ENCODE peak calls at places on chromosomes 16 and 17, in nine cellular contexts. G is Karpas-422, J is A549, A is Peyer's patch, D is IMR-90, W is right lobe of liver, C is upper lobe of right lung, K is cardiac muscle cell, X is tibial nerve. B is an unnamed sample.
A peak's percentile ranks its signal among the peaks of the same experiment; 100 is the strongest.

GRCh38 chr17:78529871-78530670 is 47.1 kb downstream of the DNAH17 start:
- DNase-seq in G (no peak), J (no peak), A (peak; percentile 66), D (no peak), W (no peak), C (peak; percentile 84), K (no peak), X (no peak), B (no peak)

GRCh38 chr16:49634235-49635008 is 221.5 kb downstream of the ZNF423 start:
- DNase-seq in G (no peak), J (no peak), A (no peak), D (no peak), W (no peak), C (no peak), K (no peak), X (no peak), B (no peak)

GRCh38 chr16:11792404-11793260 is 4.4 kb downstream of the ZC3H7A start:
- DNase-seq in G (no peak), J (no peak), A (peak; percentile 65), D (no peak), W (no peak), C (peak; percentile 64), K (peak; percentile 48), X (no peak), B (no peak)

GRCh38 chr17:61352408-61352770 is 47.3 kb upstream of the TBX2 start:
- DNase-seq in G (no peak), J (no peak), A (no peak), D (no peak), W (no peak), C (no peak), K (no peak), X (no peak), B (no peak)

GRCh38 chr17:63881935-63882601 is at the start of gene GH2:
- DNase-seq in G (peak; percentile 84), J (peak; percentile 65), A (no peak), D (peak; percentile 34), W (no peak), C (no peak), K (peak; percentile 52), X (peak; percentile 67), B (peak; percentile 34)

GRCh38 chr17:50088952-50089825 is 6.0 kb upstream of the PDK2 start:
- DNase-seq in G (no peak), J (no peak), A (peak; percentile 39), D (no peak), W (no peak), C (no peak), K (no peak), X (no peak), B (no peak)

GRCh38 chr16:10383626-10384025 is 2.2 kb upstream of the ATF7IP2 start:
- DNase-seq in G (no peak), J (no peak), A (no peak), D (no peak), W (no peak), C (no peak), K (no peak), X (no peak), B (no peak)

GRCh38 chr17:60817187-60817586 is 139.5 kb downstream of the BCAS3 start:
- DNase-seq in G (no peak), J (peak; percentile 45), A (no peak), D (peak; percentile 94), W (no peak), C (no peak), K (no peak), X (no peak), B (no peak)

GRCh38 chr17:50593321-50593720 is 32.8 kb downstream of the CACNA1G start:
- DNase-seq in G (no peak), J (no peak), A (no peak), D (no peak), W (no peak), C (peak; percentile 86), K (peak; percentile 98), X (no peak), B (peak; percentile 12)

GRCh38 chr17:2050246-2050866 is 4.5 kb upstream of the HIC1 start:
- DNase-seq in G (peak; percentile 90), J (peak; percentile 85), A (peak; percentile 82), D (peak; percentile 73), W (peak; percentile 81), C (peak; percentile 87), K (peak; percentile 83), X (peak; percentile 57), B (no peak)

GRCh38 chr17:79778504-79779087 is 648 bp downstream of the CBX2 start:
- DNase-seq in G (peak; percentile 62), J (no peak), A (no peak), D (no peak), W (no peak), C (peak; percentile 70), K (peak; percentile 58), X (no peak), B (peak; percentile 76)

GRCh38 chr17:63531022-63531965 is 8.1 kb downstream of the KCNH6 start:
- DNase-seq in G (peak; percentile 79), J (no peak), A (peak; percentile 41), D (no peak), W (no peak), C (no peak), K (no peak), X (no peak), B (no peak)

GRCh38 chr17:28612936-28613872 is 781 bp downstream of the RSKR start:
- DNase-seq in G (peak; percentile 77), J (peak; percentile 39), A (no peak), D (peak; percentile 22), W (no peak), C (no peak), K (peak; percentile 58), X (peak; percentile 49), B (peak; percentile 64)

GRCh38 chr17:73822371-73822770 is 178.1 kb upstream of the SDK2 start:
- DNase-seq in G (no peak), J (no peak), A (no peak), D (no peak), W (no peak), C (no peak), K (no peak), X (no peak), B (no peak)

GRCh38 chr17:50834786-50835562 is 412 bp upstream of the WFIKKN2 start:
- DNase-seq in G (no peak), J (no peak), A (no peak), D (peak; percentile 39), W (no peak), C (no peak), K (peak; percentile 40), X (no peak), B (no peak)

GRCh38 chr16:23255000-23255399 is 47.1 kb upstream of the SCNN1B start:
- DNase-seq in G (no peak), J (no peak), A (no peak), D (no peak), W (no peak), C (no peak), K (no peak), X (no peak), B (no peak)

GRCh38 chr16:81071816-81072215 is 5.2 kb downstream of the C16orf46 start:
- DNase-seq in G (no peak), J (peak; percentile 18), A (no peak), D (peak; percentile 12), W (no peak), C (no peak), K (no peak), X (no peak), B (no peak)

GRCh38 chr16:75475420-75475847 is 10.9 kb upstream of the TMEM170A start:
- DNase-seq in G (no peak), J (no peak), A (no peak), D (no peak), W (no peak), C (no peak), K (no peak), X (no peak), B (no peak)

DNA sequence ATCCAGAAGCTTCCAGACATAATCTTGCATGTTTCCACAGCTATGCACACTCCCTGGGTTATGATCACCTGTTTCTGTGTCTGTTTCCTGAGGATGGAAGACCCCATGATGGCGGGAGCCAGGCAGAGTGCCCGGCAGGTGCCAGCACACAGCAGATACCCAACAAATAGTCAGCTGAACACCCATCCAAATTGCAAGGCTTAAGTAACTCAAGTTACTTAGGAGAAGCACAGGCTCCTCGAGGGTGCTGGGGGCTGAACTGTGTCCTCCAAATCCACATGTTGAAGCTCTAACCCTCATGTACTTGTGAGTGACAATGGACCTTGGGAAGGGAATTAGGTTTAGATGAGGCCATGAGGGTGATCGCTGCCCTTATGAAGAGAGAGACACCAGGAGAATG is 79.5 kb upstream of the DOC2B start:
- DNase-seq in G (no peak), J (no peak), A (peak; percentile 22), D (no peak), W (peak; percentile 2), C (no peak), K (no peak), X (no peak), B (no peak)
- H3K4me1 ChIP-seq in G (peaks cover 18% of the 10 kb centered on the region), J (no peaks in the 10 kb centered on the region), A (no peaks in the 10 kb centered on the region), D (no peaks in the 10 kb centered on the region), W (no peaks in the 10 kb centered on the region), C (no peaks in the 10 kb centered on the region), K (peaks cover 2% of the 10 kb centered on the region), X (no peaks in the 10 kb centered on the region), B (no peaks in the 10 kb centered on the region)

DNA sequence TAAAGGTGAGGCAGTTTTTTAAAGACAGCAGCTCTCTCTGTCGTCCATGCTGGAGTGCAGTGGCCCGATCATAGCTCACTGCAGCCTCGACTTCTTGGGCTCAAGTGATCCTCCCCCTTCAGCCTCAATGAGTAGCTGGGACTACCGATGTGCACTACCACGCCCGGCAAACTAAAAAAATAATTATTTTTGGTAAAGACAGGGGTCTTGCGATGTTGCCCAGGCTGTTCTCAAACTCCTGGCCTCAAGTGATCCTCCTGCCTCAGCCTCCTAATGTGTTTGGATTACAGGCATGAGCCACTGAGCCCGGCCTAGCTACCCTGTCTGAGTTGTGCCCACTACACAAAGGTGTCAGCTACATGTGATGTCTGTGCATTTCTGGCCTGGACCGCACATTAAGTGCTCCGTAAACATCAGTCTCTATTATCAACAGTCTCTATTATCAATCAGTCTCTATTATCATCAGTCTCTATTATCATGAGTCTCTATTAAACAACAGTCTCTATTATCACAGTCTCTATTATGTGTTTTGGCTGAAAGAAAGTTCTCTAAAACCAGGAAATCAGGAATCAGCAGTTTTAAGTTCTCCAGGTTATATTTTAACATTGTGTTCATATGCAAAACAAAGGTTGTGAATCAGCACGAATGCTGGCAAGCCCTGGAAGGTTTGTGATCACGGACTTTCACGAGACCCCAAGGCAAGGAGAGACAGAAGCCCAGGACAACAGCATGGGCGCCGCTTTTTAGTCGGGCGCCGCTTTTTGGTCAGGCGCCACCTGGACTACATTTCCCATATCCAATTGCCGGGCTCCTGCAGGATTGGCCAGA is 696 bp upstream of the WWOX start:
- DNase-seq in G (no peak), J (no peak), A (no peak), D (no peak), W (no peak), C (no peak), K (no peak), X (no peak), B (no peak)
- H3K4me3 ChIP-seq in G (peak overlapping the region; percentile 93), J (peak overlapping the region; percentile 83), A (peak overlapping the region; percentile 80), D (peak overlapping the region; percentile 80), W (peak overlapping the region; percentile 69), C (peak overlapping the region; percentile 74), K (peak overlapping the region; percentile 78), X (peak overlapping the region; percentile 84), B (peak overlapping the region; percentile 76)

GRCh38 chr17:18996458-18996857 is 8.1 kb downstream of the FAM83G start:
- DNase-seq in G (no peak), J (no peak), A (no peak), D (no peak), W (no peak), C (no peak), K (no peak), X (no peak), B (no peak)
- H3K4me1 ChIP-seq in G (no peaks in the 10 kb centered on the region), J (peaks cover 7% of the 10 kb centered on the region), A (peaks cover 25% of the 10 kb centered on the region), D (peaks cover 20% of the 10 kb centered on the region), W (no peaks in the 10 kb centered on the region), C (peaks cover 6% of the 10 kb centered on the region), K (peaks cover 9% of the 10 kb centered on the region), X (no peaks in the 10 kb centered on the region), B (no peaks in the 10 kb centered on the region)

GRCh38 chr17:81311954-81312353 is 16.8 kb upstream of the SLC38A10 start:
- DNase-seq in G (no peak), J (no peak), A (no peak), D (no peak), W (no peak), C (no peak), K (no peak), X (no peak), B (no peak)
- H3K4me3 ChIP-seq in G (no peak overlapping the region), J (no peak overlapping the region), A (no peak overlapping the region), D (no peak overlapping the region), W (no peak overlapping the region), C (no peak overlapping the region), K (no peak overlapping the region), X (no peak overlapping the region), B (no peak overlapping the region)

B was measured in HAP-1.